ENCODE peak calls at places on chromosome 1, in four cellular contexts. Q, J, H and W are unnamed samples.

GRCh38 chr1:9280015-9280860 is 12.5 kb upstream of the SPSB1 start:
- DNase-seq in H (peak), J (no peak), Q (peak), W (peak)

GRCh38 chr1:200535605-200536004 is 84.9 kb downstream of the KIF14 start:
- DNase-seq in Q (peak), J (no peak), H (peak), W (peak)

GRCh38 chr1:234617986-234618725 is 8.2 kb upstream of the IRF2BP2 start:
- DNase-seq in Q (no peak), H (peak), J (no peak), W (peak)

GRCh38 chr1:185080425-185080824 is 35.1 kb downstream of the RNF2 start:
- DNase-seq in J (no peak), H (no peak), Q (no peak), W (no peak)

GRCh38 chr1:219144659-219145313 is 28.9 kb upstream of the LYPLAL1 start:
- DNase-seq in Q (no peak), J (no peak), H (no peak), W (no peak)

GRCh38 chr1:187689137-187689536 is 860.4 kb downstream of the PLA2G4A start:
- DNase-seq in H (peak), Q (no peak), J (no peak), W (no peak)

GRCh38 chr1:82034812-82035211 is 234.1 kb downstream of the ADGRL2 start:
- DNase-seq in J (no peak), H (no peak), Q (no peak), W (no peak)

GRCh38 chr1:159712080-159712479 is 2.3 kb downstream of the CRP start:
- DNase-seq in H (no peak), J (no peak), Q (no peak), W (no peak)

GRCh38 chr1:108729481-108729880 is 16.8 kb downstream of the FNDC7 start:
- DNase-seq in J (no peak), H (no peak), Q (no peak), W (no peak)